ENCODE peak calls at places on chromosomes 12 and 14, in ten cellular contexts. V is nephron progenitor cell, Y is B cell, E is HFFc6, M is neural progenitor cell, X is endothelial cell of umbilical vein, H is cardiac muscle cell, P is body of pancreas, W is hepatocyte, G is heart right ventricle. U is an unnamed sample.

GRCh38 chr14:28875937-28876910 is 109.6 kb downstream of the FOXG1 start:
- DNase-seq in W (no peak), P (no peak), E (no peak), G (no peak), V (no peak), Y (no peak), M (peak; percentile 3), X (no peak), H (no peak), U (no peak)

GRCh38 chr14:50399251-50400032 is 2.8 kb upstream of the CDKL1 start:
- DNase-seq in W (peak; percentile 37), M (no peak), H (peak; percentile 26), V (no peak), E (peak; percentile 46), Y (no peak), X (peak; percentile 33), P (peak; percentile 61), G (no peak), U (no peak)

GRCh38 chr12:49825360-49825970 is 2.7 kb downstream of the NCKAP5L start:
- DNase-seq in W (no peak), Y (no peak), X (no peak), G (no peak), V (no peak), M (peak; percentile 37), H (peak; percentile 47), P (no peak), E (peak; percentile 48), U (no peak)

GRCh38 chr12:111635524-111635923 is 36.4 kb upstream of the ATXN2 start:
- DNase-seq in G (no peak), E (no peak), P (no peak), X (no peak), Y (no peak), W (no peak), V (no peak), H (peak; percentile 48), M (no peak), U (no peak)

GRCh38 chr12:25004447-25004846 is 55.5 kb upstream of the BCAT1 start:
- DNase-seq in X (no peak), W (no peak), H (no peak), P (no peak), G (no peak), M (no peak), V (no peak), Y (no peak), E (no peak), U (no peak)

GRCh38 chr14:37652042-37652441 is 56.6 kb downstream of the TTC6 start:
- DNase-seq in M (no peak), X (no peak), H (no peak), E (no peak), G (no peak), W (no peak), Y (no peak), V (no peak), P (no peak), U (no peak)

GRCh38 chr12:124440841-124441381 is 126.5 kb downstream of the NCOR2 start:
- DNase-seq in V (no peak), G (no peak), W (no peak), P (no peak), E (no peak), Y (no peak), M (peak; percentile 31), X (no peak), H (peak; percentile 62), U (no peak)

GRCh38 chr12:26268841-26269553 is 73.6 kb downstream of the SSPN start:
- DNase-seq in V (no peak), G (no peak), E (no peak), W (peak; percentile 31), M (no peak), P (peak; percentile 67), H (no peak), X (no peak), Y (no peak), U (no peak)

GRCh38 chr12:110467847-110468211 is 228 bp downstream of the GPN3 start:
- DNase-seq in W (no peak), X (no peak), V (no peak), H (no peak), G (no peak), E (no peak), P (no peak), Y (no peak), M (no peak), U (no peak)

GRCh38 chr12:110465024-110465423 is 3.0 kb downstream of the GPN3 start:
- DNase-seq in G (no peak), W (no peak), E (no peak), H (no peak), P (no peak), M (no peak), Y (no peak), V (no peak), X (no peak), U (no peak)

GRCh38 chr12:110466791-110467190 is 1.3 kb downstream of the GPN3 start:
- DNase-seq in P (no peak), M (no peak), V (no peak), X (no peak), Y (no peak), E (no peak), W (no peak), H (no peak), G (no peak), U (no peak)

GRCh38 chr12:110468212-110469048 is at the start of the genes FAM216A and GPN3:
- DNase-seq in M (peak; percentile 99), W (peak; percentile 98), H (peak; percentile 99), P (peak; percentile 97), X (peak; percentile 98), G (peak; percentile 98), V (peak; percentile 93), Y (peak; percentile 97), E (peak; percentile 98), U (peak; percentile 94)
- TF ChIP-seq CTCF in M (no peak), W (no peak), H (no peak), P (no peak), X (no peak), G (no peak), V (no peak), Y (no peak), E (no peak), U (no peak)

DNA sequence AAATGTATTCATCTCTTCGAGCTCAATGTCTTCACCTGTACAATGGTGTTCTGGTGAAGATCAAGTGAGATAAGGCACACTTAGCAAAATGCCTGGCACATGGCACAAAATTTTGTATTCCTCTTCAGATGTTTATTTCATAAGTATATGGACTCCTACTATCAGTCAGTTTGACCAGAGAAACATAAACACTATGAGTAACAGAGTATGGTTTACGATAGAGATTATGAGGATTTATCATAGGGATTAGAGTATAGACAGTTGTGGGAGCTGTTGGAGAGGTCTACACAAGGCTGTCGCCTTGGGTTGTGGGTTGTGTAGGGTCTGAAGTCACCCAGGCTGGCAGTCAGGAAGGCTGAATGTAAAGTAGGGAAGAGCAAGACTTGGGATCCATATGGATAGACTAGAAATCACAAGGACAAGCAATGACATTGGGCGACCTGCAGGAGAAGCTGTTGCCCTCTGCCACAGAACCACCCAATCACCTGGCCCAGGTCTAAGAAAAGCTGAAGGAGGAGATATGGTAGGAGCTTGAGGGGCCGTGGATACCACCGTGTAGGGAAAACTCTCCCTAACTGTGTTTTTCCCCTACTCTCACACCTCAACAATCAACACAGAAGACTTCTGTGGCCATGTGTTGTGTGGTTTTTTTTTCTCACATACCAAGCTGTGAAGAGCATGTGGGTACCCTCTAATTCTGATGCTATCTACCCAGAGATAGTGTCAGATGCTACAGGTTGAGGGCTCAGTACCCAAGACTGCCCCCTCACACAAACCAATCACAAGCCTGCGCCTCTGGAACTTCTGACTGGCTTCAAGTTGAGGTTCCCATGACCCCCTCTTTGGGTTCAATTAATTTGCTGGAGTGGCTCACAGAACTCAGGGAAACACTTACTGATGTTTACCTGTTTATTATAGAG is 27.2 kb upstream of the RESF1 start:
- DNase-seq in Y (no peak), E (no peak), G (no peak), P (no peak), W (no peak), M (no peak), H (no peak), V (no peak), X (no peak), U (no peak)
- TF ChIP-seq CTCF in Y (no peak), E (no peak), G (no peak), P (no peak), W (no peak), M (no peak), H (no peak), V (no peak), X (no peak), U (no peak)

DNA sequence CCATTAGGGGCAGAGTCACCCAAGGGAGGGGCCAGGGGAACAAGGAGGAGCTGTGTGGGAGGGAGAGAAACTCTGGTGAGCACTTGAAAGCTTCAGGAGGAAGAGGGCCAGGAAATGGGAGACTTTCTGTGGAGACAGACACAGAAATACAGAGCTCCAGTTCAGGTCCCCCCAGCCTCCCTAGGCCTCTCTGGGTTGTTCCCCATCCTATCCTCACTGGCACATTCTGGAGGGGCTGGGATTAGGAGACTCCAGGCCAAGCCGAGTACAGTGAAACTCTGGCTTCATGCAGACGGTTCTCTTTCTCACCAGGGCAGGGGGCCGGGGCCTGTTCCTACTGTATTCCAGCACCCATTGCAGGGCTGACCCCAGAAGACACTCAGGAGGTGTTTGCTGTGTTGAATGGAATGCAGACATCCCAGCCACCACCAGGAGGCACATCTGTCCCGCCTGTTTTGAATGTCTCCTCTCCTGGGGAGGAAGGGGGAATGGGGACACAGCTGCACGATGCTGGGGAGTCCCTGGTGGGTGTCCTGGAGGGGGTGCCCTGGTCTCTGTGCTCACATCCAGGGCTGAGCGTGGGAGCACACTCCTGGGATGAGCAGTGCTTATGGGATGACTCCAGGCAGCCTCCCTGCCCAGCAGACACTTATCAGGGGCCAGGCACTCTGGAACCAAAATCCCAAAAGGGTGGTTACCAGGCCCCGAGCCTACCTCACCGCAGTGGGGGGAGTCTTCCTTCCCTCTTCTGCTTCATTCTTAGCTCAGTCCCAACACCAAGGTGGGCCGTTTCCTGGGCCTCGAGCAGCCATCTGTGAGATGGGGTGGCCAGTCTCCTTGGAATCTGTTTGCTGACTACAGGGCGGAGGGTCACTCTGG is 5.5 kb upstream of the KRT84 start:
- DNase-seq in X (peak; percentile 5), M (peak; percentile 51), G (no peak), Y (no peak), H (peak; percentile 50), P (no peak), W (peak; percentile 39), V (peak; percentile 37), E (no peak), U (no peak)
- TF ChIP-seq CTCF in X (peak; percentile 53), M (peak; percentile 75), G (peak; percentile 25), Y (no peak), H (peak; percentile 78), P (peak; percentile 37), W (peak; percentile 63), V (peak; percentile 51), E (peak; percentile 85), U (peak; percentile 43)

GRCh38 chr12:58309806-58310205 is 368.4 kb downstream of the ATP23 start:
- DNase-seq in V (no peak), G (no peak), M (no peak), H (no peak), X (no peak), W (no peak), Y (no peak), P (no peak), E (no peak), U (no peak)

GRCh38 chr12:58310828-58311273 is 369.5 kb downstream of the ATP23 start:
- DNase-seq in G (no peak), W (peak; percentile 75), V (no peak), P (no peak), M (no peak), E (peak; percentile 99), Y (no peak), X (peak; percentile 96), H (peak; percentile 96), U (peak; percentile 94)

GRCh38 chr12:58313091-58313855 is 371.9 kb downstream of the ATP23 start:
- DNase-seq in E (peak; percentile 76), M (no peak), G (no peak), Y (no peak), H (peak; percentile 71), X (peak; percentile 64), W (no peak), V (no peak), P (no peak), U (no peak)

GRCh38 chr12:58306266-58306995 is 365.1 kb downstream of the ATP23 start:
- DNase-seq in G (no peak), X (peak; percentile 59), Y (no peak), P (no peak), H (peak; percentile 17), E (no peak), M (no peak), V (no peak), W (no peak), U (no peak)

GRCh38 chr12:58310368-58310767 is 369.0 kb downstream of the ATP23 start:
- DNase-seq in V (no peak), Y (no peak), G (no peak), P (no peak), M (no peak), X (no peak), E (peak; percentile 66), W (peak; percentile 13), H (peak; percentile 66), U (no peak)
- TF ChIP-seq CTCF in V (no peak), Y (no peak), G (no peak), P (no peak), M (no peak), X (no peak), E (peak; percentile 59), W (no peak), H (no peak), U (no peak)

U was measured in AG09319.